ENCODE peak calls at places on chromosomes 5 and 9, in five cellular contexts. N is stimulated activated CD8-positive, alpha-beta memory T cell treated with anti-CD3 and anti-CD28 coated beads, Interleukin-15, amount 100 ng/mL, for 1 hour; I is AG10803; B is C1 segment of cervical spinal cord; R is T follicular helper cell. S is an unnamed sample.

GRCh38 chr9:95264954-95265615 is 52.4 kb downstream of the FANCC start:
- DNase-seq in N (no peak), I (peak), B (no peak), R (no peak), S (peak)

GRCh38 chr5:61299254-61299653 is 32.8 kb upstream of the ZSWIM6 start:
- DNase-seq in N (no peak), I (peak), B (no peak), R (no peak), S (no peak)

GRCh38 chr9:34419716-34420504 is 38.5 kb downstream of the FAM219A start:
- DNase-seq in N (no peak), I (no peak), B (no peak), R (no peak), S (no peak)

GRCh38 chr5:181173420-181174342 is 26.3 kb downstream of the OR2V2 start:
- DNase-seq in N (no peak), I (peak), B (no peak), R (no peak), S (no peak)

GRCh38 chr9:122394265-122395242 is 23.7 kb downstream of the PTGS1 start:
- DNase-seq in N (no peak), I (peak), B (no peak), R (no peak), S (no peak)

GRCh38 chr5:100905259-100905914 is 2.3 kb upstream of the ST8SIA4 start:
- DNase-seq in N (no peak), I (no peak), B (no peak), R (no peak), S (no peak)

GRCh38 chr9:115137511-115137910 is 19.6 kb upstream of the TNC start:
- DNase-seq in N (no peak), I (no peak), B (no peak), R (no peak), S (no peak)

GRCh38 chr5:39376293-39376714 is 12.0 kb upstream of the C9 start:
- DNase-seq in N (no peak), I (no peak), B (no peak), R (no peak), S (peak)

GRCh38 chr9:89606567-89607311 is 1.9 kb downstream of the GADD45G start:
- DNase-seq in N (no peak), I (no peak), B (peak), R (no peak), S (peak)

GRCh38 chr5:24668050-24668449 is 23.3 kb upstream of the CDH10 start:
- DNase-seq in N (no peak), I (no peak), B (no peak), R (no peak), S (no peak)

S was measured in cerebellar cortex.